ENCODE peak calls at places on chromosomes 11 and 22, in eight cellular contexts. One of them, this sample, is unnamed.

GRCh38 chr11:4071828-4072421 is 22.7 kb upstream of the RRM1 start:
- DNase-seq in pancreas: no peak
- DNase-seq in HFF-Myc: no peak
- DNase-seq in astrocyte: no peak
- DNase-seq in endothelial cell of umbilical vein: no peak
- DNase-seq in WERI-Rb-1: peak; percentile 19
- DNase-seq in astrocyte of the cerebellum: no peak
- DNase-seq in uterus: no peak
- DNase-seq in this sample: peak; percentile 36

GRCh38 chr11:70467196-70468085 is 69.1 kb downstream of the CTTN start:
- DNase-seq in pancreas: peak; percentile 26
- DNase-seq in HFF-Myc: no peak
- DNase-seq in astrocyte: no peak
- DNase-seq in endothelial cell of umbilical vein: peak; percentile 51
- DNase-seq in WERI-Rb-1: peak; percentile 88
- DNase-seq in astrocyte of the cerebellum: no peak
- DNase-seq in uterus: no peak
- DNase-seq in this sample: peak; percentile 46

GRCh38 chr11:124760205-124760652 is 1.9 kb downstream of the ESAM start:
- DNase-seq in pancreas: no peak
- DNase-seq in HFF-Myc: no peak
- DNase-seq in astrocyte: no peak
- DNase-seq in endothelial cell of umbilical vein: peak; percentile 59
- DNase-seq in WERI-Rb-1: no peak
- DNase-seq in astrocyte of the cerebellum: no peak
- DNase-seq in uterus: no peak
- DNase-seq in this sample: peak; percentile 45

GRCh38 chr22:29383740-29384139 is 4.6 kb downstream of the AP1B1 start:
- DNase-seq in pancreas: no peak
- DNase-seq in HFF-Myc: no peak
- DNase-seq in astrocyte: no peak
- DNase-seq in endothelial cell of umbilical vein: no peak
- DNase-seq in WERI-Rb-1: no peak
- DNase-seq in astrocyte of the cerebellum: no peak
- DNase-seq in uterus: no peak
- DNase-seq in this sample: no peak

GRCh38 chr11:79078999-79079398 is 361.8 kb downstream of the TENM4 start:
- DNase-seq in pancreas: no peak
- DNase-seq in HFF-Myc: no peak
- DNase-seq in astrocyte: no peak
- DNase-seq in endothelial cell of umbilical vein: no peak
- DNase-seq in WERI-Rb-1: peak; percentile 68
- DNase-seq in astrocyte of the cerebellum: no peak
- DNase-seq in uterus: no peak
- DNase-seq in this sample: no peak

GRCh38 chr11:1928038-1928890 is 8.8 kb downstream of the TNNT3 start:
- DNase-seq in pancreas: no peak
- DNase-seq in HFF-Myc: no peak
- DNase-seq in astrocyte: no peak
- DNase-seq in endothelial cell of umbilical vein: no peak
- DNase-seq in WERI-Rb-1: peak; percentile 3
- DNase-seq in astrocyte of the cerebellum: no peak
- DNase-seq in uterus: peak; percentile 21
- DNase-seq in this sample: no peak

GRCh38 chr11:2453436-2453835 is 8.6 kb downstream of the KCNQ1 start:
- DNase-seq in pancreas: no peak
- DNase-seq in HFF-Myc: no peak
- DNase-seq in astrocyte: no peak
- DNase-seq in endothelial cell of umbilical vein: no peak
- DNase-seq in WERI-Rb-1: no peak
- DNase-seq in astrocyte of the cerebellum: no peak
- DNase-seq in uterus: no peak
- DNase-seq in this sample: no peak

GRCh38 chr11:17171342-17171741 is 36.4 kb downstream of the PIK3C2A start:
- DNase-seq in pancreas: no peak
- DNase-seq in HFF-Myc: no peak
- DNase-seq in astrocyte: peak; percentile 59
- DNase-seq in endothelial cell of umbilical vein: peak; percentile 25
- DNase-seq in WERI-Rb-1: no peak
- DNase-seq in astrocyte of the cerebellum: peak; percentile 4
- DNase-seq in uterus: no peak
- DNase-seq in this sample: peak; percentile 17

GRCh38 chr22:30402036-30402759 is 5.4 kb downstream of the SEC14L2 start:
- DNase-seq in pancreas: no peak
- DNase-seq in HFF-Myc: no peak
- DNase-seq in astrocyte: no peak
- DNase-seq in endothelial cell of umbilical vein: no peak
- DNase-seq in WERI-Rb-1: no peak
- DNase-seq in astrocyte of the cerebellum: no peak
- DNase-seq in uterus: no peak
- DNase-seq in this sample: no peak

DNA sequence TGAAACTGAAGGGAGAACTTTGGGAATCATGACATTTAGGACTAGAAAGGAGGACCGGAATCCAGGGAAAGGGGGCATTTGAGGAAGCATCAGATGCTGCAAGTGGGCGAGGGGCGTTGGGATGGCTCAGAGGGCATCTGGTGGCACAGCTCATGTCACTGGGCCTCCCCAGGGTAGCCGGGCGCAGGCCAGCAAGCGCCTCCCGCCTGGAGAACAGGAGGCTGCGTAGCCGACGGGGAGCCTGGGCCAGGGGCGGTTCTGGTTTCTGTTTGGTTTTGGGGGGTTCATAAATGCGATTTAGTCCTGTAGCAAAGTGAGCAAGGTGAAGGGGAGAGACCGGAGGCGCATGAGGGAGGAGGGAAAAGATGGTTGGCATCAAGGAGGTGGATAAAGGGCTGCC is 443 bp upstream of the ST14 start:
- DNase-seq in pancreas: no peak
- DNase-seq in HFF-Myc: no peak
- DNase-seq in astrocyte: no peak
- DNase-seq in endothelial cell of umbilical vein: no peak
- DNase-seq in WERI-Rb-1: no peak
- DNase-seq in astrocyte of the cerebellum: no peak
- DNase-seq in uterus: no peak
- DNase-seq in this sample: no peak
- H3K4me3 ChIP-seq in pancreas: peak overlapping the region; percentile 87
- H3K4me3 ChIP-seq in HFF-Myc: no peak overlapping the region
- H3K4me3 ChIP-seq in astrocyte: no peak overlapping the region
- H3K4me3 ChIP-seq in endothelial cell of umbilical vein: no peak overlapping the region
- H3K4me3 ChIP-seq in WERI-Rb-1: no peak overlapping the region
- H3K4me3 ChIP-seq in astrocyte of the cerebellum: no peak overlapping the region
- H3K4me3 ChIP-seq in uterus: no peak overlapping the region
- H3K4me3 ChIP-seq in this sample: no peak overlapping the region

DNA sequence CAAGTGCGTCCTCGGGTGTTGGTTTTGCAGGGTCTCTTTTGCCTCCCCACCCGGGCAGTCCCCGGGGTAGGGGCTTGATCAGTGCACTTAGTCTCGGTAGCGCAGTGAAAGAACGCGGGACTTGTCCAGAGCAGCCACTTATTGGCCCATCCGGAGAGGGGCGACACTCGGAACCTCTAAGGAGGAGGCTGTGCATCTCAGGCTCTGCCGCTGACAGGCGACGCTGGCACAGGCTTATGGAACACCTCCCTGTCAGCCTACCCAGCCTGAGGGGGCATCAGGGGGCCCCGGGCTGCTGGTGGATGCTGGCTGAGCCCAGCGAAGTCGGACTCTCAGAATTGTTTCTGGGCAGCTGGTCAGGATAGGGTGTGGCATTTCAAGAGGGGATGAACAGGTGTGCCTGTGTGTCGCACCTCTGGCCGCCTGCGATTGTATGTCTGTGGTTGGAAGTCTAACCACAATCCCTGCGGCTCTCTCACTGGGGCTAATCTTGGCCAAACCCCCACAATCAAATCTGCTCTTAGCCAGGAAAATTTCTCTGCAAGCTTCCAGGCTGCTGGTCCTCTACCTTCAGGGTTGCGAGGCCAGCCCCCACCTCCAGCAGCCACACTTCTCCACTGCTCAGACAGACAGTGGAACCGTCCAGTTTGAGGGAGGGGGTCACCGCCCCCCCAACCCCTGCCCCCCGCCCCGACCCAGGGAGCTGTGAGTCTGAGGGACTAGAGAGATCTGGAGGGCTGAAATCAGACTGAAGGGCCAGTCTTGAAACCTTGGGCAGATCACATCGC is 814 bp downstream of the ATG16L2 start:
- DNase-seq in pancreas: peak; percentile 34
- DNase-seq in HFF-Myc: no peak
- DNase-seq in astrocyte: peak; percentile 42
- DNase-seq in endothelial cell of umbilical vein: peak; percentile 87
- DNase-seq in WERI-Rb-1: peak; percentile 75
- DNase-seq in astrocyte of the cerebellum: no peak
- DNase-seq in uterus: no peak
- DNase-seq in this sample: peak; percentile 73
- TF ChIP-seq CTCF in pancreas: no peak
- TF ChIP-seq CTCF in HFF-Myc: no peak
- TF ChIP-seq CTCF in astrocyte: no peak
- TF ChIP-seq CTCF in endothelial cell of umbilical vein: no peak
- TF ChIP-seq CTCF in WERI-Rb-1: peak; percentile 36
- TF ChIP-seq CTCF in astrocyte of the cerebellum: no peak
- TF ChIP-seq CTCF in uterus: no peak
- TF ChIP-seq CTCF in this sample: peak; percentile 8

GRCh38 chr22:27777128-27777527 is 24.4 kb downstream of the MN1 start:
- DNase-seq in pancreas: no peak
- DNase-seq in HFF-Myc: no peak
- DNase-seq in astrocyte: no peak
- DNase-seq in endothelial cell of umbilical vein: no peak
- DNase-seq in WERI-Rb-1: no peak
- DNase-seq in astrocyte of the cerebellum: no peak
- DNase-seq in uterus: no peak
- DNase-seq in this sample: no peak

GRCh38 chr22:27774200-27774599 is 27.4 kb downstream of the MN1 start:
- DNase-seq in pancreas: no peak
- DNase-seq in HFF-Myc: no peak
- DNase-seq in astrocyte: no peak
- DNase-seq in endothelial cell of umbilical vein: no peak
- DNase-seq in WERI-Rb-1: no peak
- DNase-seq in astrocyte of the cerebellum: no peak
- DNase-seq in uterus: no peak
- DNase-seq in this sample: no peak

GRCh38 chr22:27775087-27775697 is 26.4 kb downstream of the MN1 start:
- DNase-seq in pancreas: no peak
- DNase-seq in HFF-Myc: no peak
- DNase-seq in astrocyte: peak; percentile 83
- DNase-seq in endothelial cell of umbilical vein: no peak
- DNase-seq in WERI-Rb-1: no peak
- DNase-seq in astrocyte of the cerebellum: no peak
- DNase-seq in uterus: no peak
- DNase-seq in this sample: no peak

GRCh38 chr22:27776410-27776958 is 25.1 kb downstream of the MN1 start:
- DNase-seq in pancreas: no peak
- DNase-seq in HFF-Myc: no peak
- DNase-seq in astrocyte: peak; percentile 46
- DNase-seq in endothelial cell of umbilical vein: no peak
- DNase-seq in WERI-Rb-1: no peak
- DNase-seq in astrocyte of the cerebellum: no peak
- DNase-seq in uterus: no peak
- DNase-seq in this sample: no peak

DNA sequence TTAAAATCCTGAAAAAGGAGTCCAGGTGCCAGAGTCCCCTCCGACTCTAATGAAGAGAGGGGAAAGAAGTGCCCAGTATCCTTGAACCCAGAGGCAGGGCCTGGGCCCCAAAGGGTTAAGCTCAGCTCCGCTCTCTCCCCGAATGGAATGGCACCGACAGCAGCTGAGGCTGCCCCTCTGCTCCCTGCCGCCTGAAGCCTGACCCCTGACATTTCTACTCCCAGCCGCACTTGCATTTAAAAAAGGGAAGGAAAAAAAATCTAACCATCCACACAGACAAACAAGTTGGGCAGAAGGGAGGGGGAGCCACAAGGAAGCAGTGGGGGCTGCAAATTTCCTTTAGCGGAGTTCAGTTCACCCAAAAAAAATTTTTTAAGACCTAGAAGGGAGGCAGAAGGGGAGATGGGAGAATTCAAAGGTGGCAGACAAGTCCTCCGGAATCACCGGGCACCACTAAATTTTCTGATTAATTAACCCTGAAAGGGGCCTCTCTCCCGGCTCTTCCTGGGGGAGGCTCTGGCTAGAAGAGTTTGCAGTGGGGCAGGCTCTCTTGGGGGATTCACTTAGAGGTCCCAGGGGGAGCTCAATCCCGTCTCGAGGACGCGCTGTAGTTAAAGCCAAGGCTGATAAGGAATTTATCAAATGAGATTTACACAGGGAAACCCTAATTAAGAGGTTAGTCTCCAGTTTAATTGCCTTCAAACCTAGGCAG is 25.7 kb downstream of the MN1 start:
- DNase-seq in pancreas: no peak
- DNase-seq in HFF-Myc: no peak
- DNase-seq in astrocyte: no peak
- DNase-seq in endothelial cell of umbilical vein: no peak
- DNase-seq in WERI-Rb-1: no peak
- DNase-seq in astrocyte of the cerebellum: no peak
- DNase-seq in uterus: no peak
- DNase-seq in this sample: no peak
- H3K4me3 ChIP-seq in pancreas: no peak overlapping the region
- H3K4me3 ChIP-seq in HFF-Myc: no peak overlapping the region
- H3K4me3 ChIP-seq in astrocyte: no peak overlapping the region
- H3K4me3 ChIP-seq in endothelial cell of umbilical vein: no peak overlapping the region
- H3K4me3 ChIP-seq in WERI-Rb-1: no peak overlapping the region
- H3K4me3 ChIP-seq in astrocyte of the cerebellum: no peak overlapping the region
- H3K4me3 ChIP-seq in uterus: no peak overlapping the region
- H3K4me3 ChIP-seq in this sample: no peak overlapping the region

GRCh38 chr11:112128483-112129121 is 35.3 kb downstream of the IL18 start:
- DNase-seq in pancreas: no peak
- DNase-seq in HFF-Myc: peak; percentile 87
- DNase-seq in astrocyte: peak; percentile 74
- DNase-seq in endothelial cell of umbilical vein: peak; percentile 53
- DNase-seq in WERI-Rb-1: no peak
- DNase-seq in astrocyte of the cerebellum: peak; percentile 40
- DNase-seq in uterus: peak; percentile 21
- DNase-seq in this sample: peak; percentile 84

GRCh38 chr11:112127056-112127455 is 36.8 kb downstream of the IL18 start:
- DNase-seq in pancreas: no peak
- DNase-seq in HFF-Myc: no peak
- DNase-seq in astrocyte: no peak
- DNase-seq in endothelial cell of umbilical vein: no peak
- DNase-seq in WERI-Rb-1: no peak
- DNase-seq in astrocyte of the cerebellum: no peak
- DNase-seq in uterus: no peak
- DNase-seq in this sample: peak; percentile 73

GRCh38 chr11:112134473-112134872 is 29.4 kb downstream of the IL18 start:
- DNase-seq in pancreas: no peak
- DNase-seq in HFF-Myc: no peak
- DNase-seq in astrocyte: no peak
- DNase-seq in endothelial cell of umbilical vein: no peak
- DNase-seq in WERI-Rb-1: no peak
- DNase-seq in astrocyte of the cerebellum: no peak
- DNase-seq in uterus: no peak
- DNase-seq in this sample: no peak

GRCh38 chr11:112132737-112133136 is 31.2 kb downstream of the IL18 start:
- DNase-seq in pancreas: no peak
- DNase-seq in HFF-Myc: no peak
- DNase-seq in astrocyte: no peak
- DNase-seq in endothelial cell of umbilical vein: no peak
- DNase-seq in WERI-Rb-1: no peak
- DNase-seq in astrocyte of the cerebellum: no peak
- DNase-seq in uterus: no peak
- DNase-seq in this sample: no peak

GRCh38 chr11:112129656-112130055 is 34.2 kb downstream of the IL18 start:
- DNase-seq in pancreas: no peak
- DNase-seq in HFF-Myc: no peak
- DNase-seq in astrocyte: no peak
- DNase-seq in endothelial cell of umbilical vein: no peak
- DNase-seq in WERI-Rb-1: no peak
- DNase-seq in astrocyte of the cerebellum: no peak
- DNase-seq in uterus: no peak
- DNase-seq in this sample: no peak
- TF ChIP-seq CTCF in pancreas: no peak
- TF ChIP-seq CTCF in HFF-Myc: no peak
- TF ChIP-seq CTCF in astrocyte: no peak
- TF ChIP-seq CTCF in endothelial cell of umbilical vein: no peak
- TF ChIP-seq CTCF in WERI-Rb-1: no peak
- TF ChIP-seq CTCF in astrocyte of the cerebellum: no peak
- TF ChIP-seq CTCF in uterus: no peak
- TF ChIP-seq CTCF in this sample: no peak

This sample was measured in fibroblast of villous mesenchyme.